ENCODE peak calls at places on chromosomes 11 and 22, in seven cellular contexts. One of them, this sample, is unnamed.

GRCh38 chr11:84549221-84549620 is 1077.9 kb downstream of the DLG2 start:
- DNase-seq in HCT116: no peak
- DNase-seq in endothelial cell of umbilical vein: no peak
- DNase-seq in K562: no peak
- DNase-seq in GM12878: no peak
- DNase-seq in H1: no peak
- DNase-seq in SK-N-SH: no peak
- DNase-seq in this sample: no peak

GRCh38 chr22:36454916-36455570 is 26.4 kb downstream of the TXN2 start:
- DNase-seq in HCT116: peak
- DNase-seq in GM12878: peak
- DNase-seq in endothelial cell of umbilical vein: peak
- DNase-seq in H1: peak
- DNase-seq in K562: peak
- DNase-seq in SK-N-SH: peak
- DNase-seq in this sample: no peak

GRCh38 chr22:48757581-48757980 is 1070.1 kb downstream of the BRD1 start:
- DNase-seq in GM12878: no peak
- DNase-seq in SK-N-SH: no peak
- DNase-seq in endothelial cell of umbilical vein: no peak
- DNase-seq in HCT116: no peak
- DNase-seq in K562: no peak
- DNase-seq in H1: no peak
- DNase-seq in this sample: no peak

GRCh38 chr22:29635734-29636357 is 32.4 kb downstream of the NF2 start:
- DNase-seq in HCT116: peak
- DNase-seq in endothelial cell of umbilical vein: peak
- DNase-seq in GM12878: peak
- DNase-seq in H1: no peak
- DNase-seq in K562: peak
- DNase-seq in SK-N-SH: peak
- DNase-seq in this sample: no peak

GRCh38 chr22:48855593-48856307 is 971.9 kb downstream of the BRD1 start:
- DNase-seq in SK-N-SH: no peak
- DNase-seq in H1: no peak
- DNase-seq in endothelial cell of umbilical vein: no peak
- DNase-seq in K562: no peak
- DNase-seq in HCT116: no peak
- DNase-seq in GM12878: no peak
- DNase-seq in this sample: no peak

GRCh38 chr22:46390652-46391301 is 55.3 kb downstream of the TRMU start:
- DNase-seq in endothelial cell of umbilical vein: peak
- DNase-seq in SK-N-SH: peak
- DNase-seq in HCT116: no peak
- DNase-seq in GM12878: no peak
- DNase-seq in K562: peak
- DNase-seq in H1: no peak
- DNase-seq in this sample: no peak

GRCh38 chr11:24064309-24064903 is 432.4 kb upstream of the LUZP2 start:
- DNase-seq in HCT116: no peak
- DNase-seq in SK-N-SH: no peak
- DNase-seq in H1: no peak
- DNase-seq in endothelial cell of umbilical vein: no peak
- DNase-seq in GM12878: no peak
- DNase-seq in K562: no peak
- DNase-seq in this sample: no peak

GRCh38 chr11:57763568-57763967 is 2.0 kb downstream of the CTNND1 start:
- DNase-seq in H1: no peak
- DNase-seq in endothelial cell of umbilical vein: peak
- DNase-seq in SK-N-SH: peak
- DNase-seq in HCT116: no peak
- DNase-seq in K562: peak
- DNase-seq in GM12878: no peak
- DNase-seq in this sample: no peak

GRCh38 chr11:113873241-113873626 is 2.1 kb downstream of the USP28 start:
- DNase-seq in H1: no peak
- DNase-seq in HCT116: no peak
- DNase-seq in K562: no peak
- DNase-seq in SK-N-SH: no peak
- DNase-seq in endothelial cell of umbilical vein: peak
- DNase-seq in GM12878: no peak
- DNase-seq in this sample: no peak

DNA sequence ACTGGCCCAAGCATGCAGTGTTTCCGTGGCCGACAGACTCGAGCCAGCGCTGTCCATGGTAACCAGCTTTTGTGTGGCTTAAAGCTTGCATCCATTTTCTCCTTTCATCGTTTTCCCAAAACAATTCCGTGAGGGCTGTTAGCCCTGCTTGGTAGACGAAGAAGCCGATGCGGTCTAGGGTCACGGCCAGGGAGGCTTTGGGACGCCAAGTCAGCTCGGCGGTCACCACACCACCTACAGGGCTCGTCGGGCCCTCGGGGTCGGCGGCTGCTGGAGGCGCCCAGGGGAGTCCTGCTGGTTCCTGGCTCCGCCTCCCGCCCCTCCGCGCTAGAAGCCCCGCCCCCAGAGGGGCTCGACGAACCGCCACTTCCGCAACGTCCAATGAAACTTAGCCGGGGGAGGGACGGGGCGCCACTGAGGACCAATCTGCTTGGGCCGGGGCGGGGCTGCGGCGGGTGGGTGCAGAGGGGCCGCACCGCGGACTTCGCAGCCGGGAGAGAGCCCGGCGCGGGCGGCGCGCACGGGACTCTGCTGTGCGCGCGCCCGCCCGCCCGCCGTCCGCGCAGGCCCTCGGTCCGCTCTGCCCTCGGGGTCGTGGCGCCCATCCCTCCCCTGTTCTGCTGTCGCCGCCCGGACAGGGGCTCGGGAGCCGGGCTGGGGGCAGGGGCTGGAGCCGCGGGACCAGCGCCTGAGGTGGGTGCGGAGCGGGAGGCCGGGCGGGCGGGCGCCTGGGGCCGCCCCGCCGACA is at the start of gene TIGD3:
- DNase-seq in GM12878: peak
- DNase-seq in endothelial cell of umbilical vein: peak
- DNase-seq in K562: peak
- DNase-seq in HCT116: peak
- DNase-seq in H1: peak
- DNase-seq in SK-N-SH: peak
- DNase-seq in this sample: no peak
- TF ChIP-seq POLR2AphosphoS5 in GM12878: peak
- TF ChIP-seq POLR2AphosphoS5 in endothelial cell of umbilical vein: peak
- TF ChIP-seq POLR2AphosphoS5 in K562: no peak
- TF ChIP-seq POLR2AphosphoS5 in HCT116: peak
- TF ChIP-seq POLR2AphosphoS5 in H1: no peak
- TF ChIP-seq POLR2AphosphoS5 in SK-N-SH: peak
- TF ChIP-seq POLR2AphosphoS5 in this sample: peak

GRCh38 chr11:12680246-12680939 is 6.2 kb downstream of the TEAD1 start:
- DNase-seq in SK-N-SH: peak
- DNase-seq in H1: peak
- DNase-seq in K562: peak
- DNase-seq in GM12878: no peak
- DNase-seq in endothelial cell of umbilical vein: no peak
- DNase-seq in HCT116: no peak
- DNase-seq in this sample: peak

GRCh38 chr11:12678991-12679390 is 4.8 kb downstream of the TEAD1 start:
- DNase-seq in H1: no peak
- DNase-seq in K562: no peak
- DNase-seq in HCT116: no peak
- DNase-seq in GM12878: no peak
- DNase-seq in endothelial cell of umbilical vein: no peak
- DNase-seq in SK-N-SH: no peak
- DNase-seq in this sample: no peak

GRCh38 chr11:12680940-12681258 is 6.7 kb downstream of the TEAD1 start:
- DNase-seq in HCT116: no peak
- DNase-seq in SK-N-SH: no peak
- DNase-seq in GM12878: no peak
- DNase-seq in K562: no peak
- DNase-seq in H1: no peak
- DNase-seq in endothelial cell of umbilical vein: no peak
- DNase-seq in this sample: no peak

GRCh38 chr11:12678092-12678491 is 3.9 kb downstream of the TEAD1 start:
- DNase-seq in K562: no peak
- DNase-seq in endothelial cell of umbilical vein: no peak
- DNase-seq in SK-N-SH: no peak
- DNase-seq in GM12878: no peak
- DNase-seq in H1: no peak
- DNase-seq in HCT116: no peak
- DNase-seq in this sample: no peak

GRCh38 chr11:12679471-12679870 is 5.2 kb downstream of the TEAD1 start:
- DNase-seq in SK-N-SH: no peak
- DNase-seq in K562: no peak
- DNase-seq in endothelial cell of umbilical vein: no peak
- DNase-seq in HCT116: no peak
- DNase-seq in H1: no peak
- DNase-seq in GM12878: no peak
- DNase-seq in this sample: no peak
- H3K4me3 ChIP-seq in SK-N-SH: no peak
- H3K4me3 ChIP-seq in K562: no peak
- H3K4me3 ChIP-seq in endothelial cell of umbilical vein: no peak
- H3K4me3 ChIP-seq in HCT116: no peak
- H3K4me3 ChIP-seq in H1: no peak
- H3K4me3 ChIP-seq in GM12878: no peak
- H3K4me3 ChIP-seq in this sample: peak

GRCh38 chr22:32754413-32755041 is 47.0 kb upstream of the TIMP3 start:
- DNase-seq in endothelial cell of umbilical vein: no peak
- DNase-seq in K562: no peak
- DNase-seq in H1: no peak
- DNase-seq in HCT116: no peak
- DNase-seq in GM12878: no peak
- DNase-seq in SK-N-SH: no peak
- DNase-seq in this sample: no peak
- H3K9ac ChIP-seq in endothelial cell of umbilical vein: no peak
- H3K9ac ChIP-seq in K562: no peak
- H3K9ac ChIP-seq in H1: no peak
- H3K9ac ChIP-seq in HCT116: no peak
- H3K9ac ChIP-seq in GM12878: no peak
- H3K9ac ChIP-seq in SK-N-SH: no peak
- H3K9ac ChIP-seq in this sample: no peak

GRCh38 chr22:50445880-50446707 is 28.7 kb downstream of the SBF1 start:
- DNase-seq in K562: no peak
- DNase-seq in GM12878: no peak
- DNase-seq in SK-N-SH: peak
- DNase-seq in endothelial cell of umbilical vein: no peak
- DNase-seq in H1: no peak
- DNase-seq in HCT116: no peak
- DNase-seq in this sample: no peak
- TF ChIP-seq POLR2AphosphoS5 in K562: no peak
- TF ChIP-seq POLR2AphosphoS5 in GM12878: no peak
- TF ChIP-seq POLR2AphosphoS5 in SK-N-SH: no peak
- TF ChIP-seq POLR2AphosphoS5 in endothelial cell of umbilical vein: no peak
- TF ChIP-seq POLR2AphosphoS5 in H1: peak
- TF ChIP-seq POLR2AphosphoS5 in HCT116: no peak
- TF ChIP-seq POLR2AphosphoS5 in this sample: no peak

DNA sequence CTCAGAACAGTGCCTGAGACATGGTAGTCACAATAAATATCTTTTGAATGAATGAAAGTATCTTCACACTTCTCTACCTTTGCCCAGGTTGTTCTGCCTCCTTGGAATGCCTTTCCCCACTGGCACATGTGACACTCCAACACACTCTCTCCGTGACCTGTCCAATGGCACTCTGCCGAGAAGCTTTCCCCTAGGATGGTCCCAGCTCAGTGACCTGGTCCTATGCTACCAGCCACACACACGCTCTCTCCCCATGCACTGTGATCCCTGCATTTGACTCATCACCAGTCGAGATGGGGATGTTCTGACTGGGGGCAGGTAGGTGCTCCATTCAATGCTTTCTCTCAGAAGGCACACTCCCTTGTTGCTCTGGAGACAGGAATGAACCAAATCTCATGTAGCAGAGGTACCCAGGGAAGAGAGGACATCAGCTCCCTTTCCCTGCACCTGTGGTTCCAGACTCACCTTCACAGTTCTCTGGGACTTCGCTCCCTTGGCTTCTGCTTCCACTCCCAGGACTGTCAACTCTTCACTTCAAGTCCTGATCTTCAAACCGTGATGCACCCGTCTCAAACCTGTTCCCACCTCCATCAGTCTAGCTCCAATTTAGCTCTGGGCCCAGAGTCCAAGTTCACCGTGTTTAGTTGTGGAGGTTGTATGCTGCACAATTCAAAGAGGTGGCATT is 30.7 kb upstream of the LMO1 start:
- DNase-seq in H1: no peak
- DNase-seq in K562: no peak
- DNase-seq in endothelial cell of umbilical vein: no peak
- DNase-seq in SK-N-SH: no peak
- DNase-seq in GM12878: no peak
- DNase-seq in HCT116: no peak
- DNase-seq in this sample: no peak
- H3K4me3 ChIP-seq in H1: no peak
- H3K4me3 ChIP-seq in K562: no peak
- H3K4me3 ChIP-seq in endothelial cell of umbilical vein: no peak
- H3K4me3 ChIP-seq in SK-N-SH: no peak
- H3K4me3 ChIP-seq in GM12878: no peak
- H3K4me3 ChIP-seq in HCT116: no peak
- H3K4me3 ChIP-seq in this sample: no peak

DNA sequence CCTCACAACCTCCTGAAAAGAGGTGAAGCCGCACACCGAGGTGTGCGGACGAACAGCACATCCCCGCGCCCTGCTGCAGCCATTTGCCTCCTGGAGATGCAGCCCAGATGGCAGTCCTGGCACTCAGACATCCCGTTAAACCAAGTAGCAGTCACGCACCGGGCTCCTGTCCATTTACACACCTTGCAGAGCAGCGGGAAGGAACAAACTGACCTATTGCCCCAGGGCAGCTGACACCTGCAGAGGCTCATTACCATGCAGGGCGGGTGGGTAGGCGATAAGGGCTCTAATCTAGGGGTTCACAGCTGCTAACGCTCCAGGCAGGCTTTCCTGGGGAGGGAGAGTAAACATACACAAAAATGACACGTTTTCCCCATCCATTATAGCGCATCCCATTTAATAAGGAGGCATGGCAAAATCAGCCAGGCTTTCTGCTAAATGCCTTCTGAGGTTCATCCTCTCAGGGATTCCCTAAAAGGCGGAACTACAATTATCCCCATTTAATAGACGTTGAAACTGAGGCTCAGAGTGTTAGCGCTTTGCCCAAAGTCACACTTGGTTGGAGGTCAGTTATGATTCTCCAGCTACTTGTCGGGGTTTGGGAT is 788 bp upstream of the EHBP1L1 start:
- DNase-seq in H1: no peak
- DNase-seq in K562: peak
- DNase-seq in GM12878: no peak
- DNase-seq in endothelial cell of umbilical vein: peak
- DNase-seq in HCT116: no peak
- DNase-seq in SK-N-SH: no peak
- DNase-seq in this sample: no peak
- H3K9ac ChIP-seq in H1: no peak
- H3K9ac ChIP-seq in K562: peak
- H3K9ac ChIP-seq in GM12878: peak
- H3K9ac ChIP-seq in endothelial cell of umbilical vein: no peak
- H3K9ac ChIP-seq in HCT116: peak
- H3K9ac ChIP-seq in SK-N-SH: no peak
- H3K9ac ChIP-seq in this sample: no peak